ENCODE peak calls at places on chromosomes 2 and 18, in four cellular contexts. One of them, this sample, is unnamed.
A peak's percentile ranks its signal among the peaks of the same experiment; 100 is the strongest.

GRCh38 chr2:71666094-71666474 is 212.7 kb downstream of the DYSF start:
- DNase-seq in HCT116: no peak
- DNase-seq in brain microvascular endothelial cell: no peak
- DNase-seq in uterus: no peak
- DNase-seq in this sample: no peak

GRCh38 chr2:162465430-162465829 is 121.5 kb downstream of the GCA start:
- DNase-seq in HCT116: no peak
- DNase-seq in brain microvascular endothelial cell: no peak
- DNase-seq in uterus: no peak
- DNase-seq in this sample: no peak

GRCh38 chr2:151638188-151638933 is 95.9 kb downstream of the NEB start:
- DNase-seq in HCT116: no peak
- DNase-seq in brain microvascular endothelial cell: no peak
- DNase-seq in uterus: no peak
- DNase-seq in this sample: no peak

GRCh38 chr2:46229134-46230063 is 67.8 kb upstream of the EPAS1 start:
- DNase-seq in HCT116: no peak
- DNase-seq in brain microvascular endothelial cell: peak; percentile 41
- DNase-seq in uterus: no peak
- DNase-seq in this sample: no peak

GRCh38 chr2:194346189-194346588 is 1310.8 kb upstream of the SLC39A10 start:
- DNase-seq in HCT116: no peak
- DNase-seq in brain microvascular endothelial cell: no peak
- DNase-seq in uterus: no peak
- DNase-seq in this sample: no peak

GRCh38 chr2:64652231-64653173 is 1.2 kb downstream of the SERTAD2 start:
- DNase-seq in HCT116: no peak
- DNase-seq in brain microvascular endothelial cell: no peak
- DNase-seq in uterus: peak; percentile 44
- DNase-seq in this sample: no peak

GRCh38 chr18:3903341-3903740 is 453.4 kb downstream of the TGIF1 start:
- DNase-seq in HCT116: no peak
- DNase-seq in brain microvascular endothelial cell: peak; percentile 76
- DNase-seq in uterus: no peak
- DNase-seq in this sample: no peak

GRCh38 chr2:18455256-18455862 is 105.1 kb downstream of the RDH14 start:
- DNase-seq in HCT116: no peak
- DNase-seq in brain microvascular endothelial cell: peak; percentile 47
- DNase-seq in uterus: no peak
- DNase-seq in this sample: no peak

GRCh38 chr2:221166283-221166682 is 405.8 kb downstream of the EPHA4 start:
- DNase-seq in HCT116: no peak
- DNase-seq in brain microvascular endothelial cell: no peak
- DNase-seq in uterus: no peak
- DNase-seq in this sample: no peak

GRCh38 chr2:20203521-20204225 is 21.3 kb downstream of the SDC1 start:
- DNase-seq in HCT116: no peak
- DNase-seq in brain microvascular endothelial cell: no peak
- DNase-seq in uterus: no peak
- DNase-seq in this sample: no peak

GRCh38 chr2:178292586-178292985 is 98.3 kb downstream of the OSBPL6 start:
- DNase-seq in HCT116: no peak
- DNase-seq in brain microvascular endothelial cell: no peak
- DNase-seq in uterus: no peak
- DNase-seq in this sample: no peak

GRCh38 chr2:108423067-108423466 is 25.9 kb upstream of the GCC2 start:
- DNase-seq in HCT116: no peak
- DNase-seq in brain microvascular endothelial cell: no peak
- DNase-seq in uterus: no peak
- DNase-seq in this sample: no peak

GRCh38 chr2:179711375-179711774 is 150.0 kb downstream of the ZNF385B start:
- DNase-seq in HCT116: no peak
- DNase-seq in brain microvascular endothelial cell: no peak
- DNase-seq in uterus: no peak
- DNase-seq in this sample: no peak

GRCh38 chr2:199861116-199861774 is 10.3 kb upstream of the FTCDNL1 start:
- DNase-seq in HCT116: peak; percentile 19
- DNase-seq in brain microvascular endothelial cell: no peak
- DNase-seq in uterus: no peak
- DNase-seq in this sample: no peak

GRCh38 chr2:66587216-66587615 is 152.3 kb downstream of the MEIS1 start:
- DNase-seq in HCT116: no peak
- DNase-seq in brain microvascular endothelial cell: no peak
- DNase-seq in uterus: no peak
- DNase-seq in this sample: no peak

GRCh38 chr2:26693287-26693849 is 846 bp downstream of the KCNK3 start:
- DNase-seq in HCT116: no peak
- DNase-seq in brain microvascular endothelial cell: no peak
- DNase-seq in uterus: peak; percentile 20
- DNase-seq in this sample: peak; percentile 20

GRCh38 chr2:218260742-218261423 is at the start of gene GPBAR1:
- DNase-seq in HCT116: no peak
- DNase-seq in brain microvascular endothelial cell: no peak
- DNase-seq in uterus: peak; percentile 30
- DNase-seq in this sample: no peak

GRCh38 chr2:218569038-218569431 is 396 bp downstream of the CNOT9 start:
- DNase-seq in HCT116: peak; percentile 23
- DNase-seq in brain microvascular endothelial cell: peak; percentile 63
- DNase-seq in uterus: peak; percentile 40
- DNase-seq in this sample: no peak

GRCh38 chr2:74216642-74217041 is 18.2 kb downstream of the MTHFD2 start:
- DNase-seq in HCT116: no peak
- DNase-seq in brain microvascular endothelial cell: no peak
- DNase-seq in uterus: no peak
- DNase-seq in this sample: no peak

GRCh38 chr18:76941284-76941683 is 118.9 kb downstream of the ZNF236 start:
- DNase-seq in HCT116: no peak
- DNase-seq in brain microvascular endothelial cell: no peak
- DNase-seq in uterus: no peak
- DNase-seq in this sample: no peak

GRCh38 chr18:53798516-53798915 is 426.0 kb downstream of the MBD2 start:
- DNase-seq in HCT116: no peak
- DNase-seq in brain microvascular endothelial cell: no peak
- DNase-seq in uterus: no peak
- DNase-seq in this sample: no peak

GRCh38 chr2:13650586-13651180 is 933.9 kb downstream of the TRIB2 start:
- DNase-seq in HCT116: no peak
- DNase-seq in brain microvascular endothelial cell: no peak
- DNase-seq in uterus: no peak
- DNase-seq in this sample: no peak

GRCh38 chr2:211328126-211328525 is 771.7 kb downstream of the CPS1 start:
- DNase-seq in HCT116: no peak
- DNase-seq in brain microvascular endothelial cell: no peak
- DNase-seq in uterus: no peak
- DNase-seq in this sample: no peak

GRCh38 chr18:78896111-78896510 is 83.5 kb upstream of the SALL3 start:
- DNase-seq in HCT116: no peak
- DNase-seq in brain microvascular endothelial cell: no peak
- DNase-seq in uterus: no peak
- DNase-seq in this sample: no peak

GRCh38 chr2:70519453-70519852 is 34.2 kb downstream of the TGFA start:
- DNase-seq in HCT116: no peak
- DNase-seq in brain microvascular endothelial cell: no peak
- DNase-seq in uterus: no peak
- DNase-seq in this sample: no peak

GRCh38 chr2:196314780-196315179 is 143.4 kb upstream of the STK17B start:
- DNase-seq in HCT116: no peak
- DNase-seq in brain microvascular endothelial cell: peak; percentile 63
- DNase-seq in uterus: no peak
- DNase-seq in this sample: no peak

GRCh38 chr18:7388752-7389151 is 157.9 kb downstream of the LRRC30 start:
- DNase-seq in HCT116: no peak
- DNase-seq in brain microvascular endothelial cell: no peak
- DNase-seq in uterus: no peak
- DNase-seq in this sample: no peak

GRCh38 chr2:241844831-241845578 is 13.7 kb downstream of the PDCD1 start:
- DNase-seq in HCT116: no peak
- DNase-seq in brain microvascular endothelial cell: no peak
- DNase-seq in uterus: peak; percentile 17
- DNase-seq in this sample: no peak

GRCh38 chr2:241842067-241842415 is 16.7 kb downstream of the PDCD1 start:
- DNase-seq in HCT116: no peak
- DNase-seq in brain microvascular endothelial cell: no peak
- DNase-seq in uterus: no peak
- DNase-seq in this sample: no peak

GRCh38 chr2:241842620-241843211 is 16.0 kb downstream of the PDCD1 start:
- DNase-seq in HCT116: no peak
- DNase-seq in brain microvascular endothelial cell: no peak
- DNase-seq in uterus: peak; percentile 32
- DNase-seq in this sample: peak; percentile 22

GRCh38 chr2:241843321-241844065 is 15.2 kb downstream of the PDCD1 start:
- DNase-seq in HCT116: no peak
- DNase-seq in brain microvascular endothelial cell: no peak
- DNase-seq in uterus: peak; percentile 28
- DNase-seq in this sample: no peak

GRCh38 chr2:241844066-241844728 is 14.5 kb downstream of the PDCD1 start:
- DNase-seq in HCT116: peak; percentile 32
- DNase-seq in brain microvascular endothelial cell: no peak
- DNase-seq in uterus: peak; percentile 78
- DNase-seq in this sample: peak; percentile 61
- H3K4me3 ChIP-seq in HCT116: peak overlapping the region; percentile 43
- H3K4me3 ChIP-seq in brain microvascular endothelial cell: peak overlapping the region; percentile 34
- H3K4me3 ChIP-seq in uterus: no peak overlapping the region
- H3K4me3 ChIP-seq in this sample: peak overlapping the region; percentile 50

DNA sequence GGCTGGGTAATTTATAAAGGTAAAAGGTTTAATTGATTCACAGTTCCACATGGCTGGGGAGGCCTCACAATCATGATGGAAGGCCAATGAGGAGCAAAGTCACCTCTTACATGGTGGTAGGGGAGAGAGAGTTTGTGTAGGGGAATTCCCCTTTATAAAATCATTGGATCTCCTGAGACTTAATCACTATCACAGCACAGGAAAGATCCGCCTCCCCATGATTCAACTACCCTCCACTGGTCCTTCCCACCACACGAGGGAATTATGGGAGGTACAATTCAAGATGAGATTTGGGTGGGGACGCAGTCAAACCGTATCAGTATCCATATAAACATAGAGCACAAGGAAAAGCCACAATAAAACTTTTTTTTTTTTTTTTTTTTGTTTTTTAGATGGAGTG is 172.6 kb upstream of the PIEZO2 start:
- DNase-seq in HCT116: no peak
- DNase-seq in brain microvascular endothelial cell: peak; percentile 72
- DNase-seq in uterus: no peak
- DNase-seq in this sample: no peak
- H3K27ac ChIP-seq in HCT116: no peak overlapping the region
- H3K27ac ChIP-seq in brain microvascular endothelial cell: peak overlapping the region; percentile 87
- H3K27ac ChIP-seq in uterus: no peak overlapping the region
- H3K27ac ChIP-seq in this sample: no peak overlapping the region

GRCh38 chr2:203238711-203239526 is at the start of gene CYP20A1:
- DNase-seq in HCT116: peak; percentile 89
- DNase-seq in brain microvascular endothelial cell: peak; percentile 94
- DNase-seq in uterus: peak; percentile 98
- DNase-seq in this sample: peak; percentile 93

GRCh38 chr2:203242518-203242917 is 3.7 kb downstream of the CYP20A1 start:
- DNase-seq in HCT116: no peak
- DNase-seq in brain microvascular endothelial cell: no peak
- DNase-seq in uterus: no peak
- DNase-seq in this sample: no peak

GRCh38 chr2:203237501-203238238 is 1.1 kb upstream of the CYP20A1 start:
- DNase-seq in HCT116: no peak
- DNase-seq in brain microvascular endothelial cell: no peak
- DNase-seq in uterus: no peak
- DNase-seq in this sample: no peak

GRCh38 chr2:203238329-203238710 is 498 bp upstream of the CYP20A1 start:
- DNase-seq in HCT116: no peak
- DNase-seq in brain microvascular endothelial cell: no peak
- DNase-seq in uterus: no peak
- DNase-seq in this sample: no peak

DNA sequence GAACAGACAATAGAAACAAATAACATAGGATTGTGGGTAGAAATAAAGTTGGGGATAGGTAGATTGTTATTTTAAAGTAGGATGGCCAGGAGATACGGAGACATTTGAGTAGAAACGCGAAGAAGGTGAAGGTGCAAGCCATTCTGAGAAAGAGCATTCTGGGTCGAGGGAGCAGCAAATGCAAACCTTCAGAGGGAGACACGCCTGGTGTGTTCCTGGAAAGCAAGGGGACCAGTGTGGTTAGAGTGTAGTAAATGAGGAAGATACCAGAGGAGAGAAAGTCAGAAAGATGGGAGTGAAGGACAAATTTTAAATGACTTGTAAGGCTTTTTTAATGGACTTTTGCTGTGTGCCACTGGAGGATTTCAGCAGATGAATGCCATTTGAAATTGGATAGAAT is 1.7 kb downstream of the CYP20A1 start:
- DNase-seq in HCT116: no peak
- DNase-seq in brain microvascular endothelial cell: no peak
- DNase-seq in uterus: no peak
- DNase-seq in this sample: no peak
- H3K4me3 ChIP-seq in HCT116: peak overlapping the region; percentile 95
- H3K4me3 ChIP-seq in brain microvascular endothelial cell: peak overlapping the region; percentile 87
- H3K4me3 ChIP-seq in uterus: no peak overlapping the region
- H3K4me3 ChIP-seq in this sample: no peak overlapping the region

GRCh38 chr2:234885113-234885512 is 66.7 kb upstream of the SH3BP4 start:
- DNase-seq in HCT116: no peak
- DNase-seq in brain microvascular endothelial cell: no peak
- DNase-seq in uterus: no peak
- DNase-seq in this sample: no peak

GRCh38 chr2:234879671-234880455 is 72.0 kb upstream of the SH3BP4 start:
- DNase-seq in HCT116: peak; percentile 41
- DNase-seq in brain microvascular endothelial cell: peak; percentile 74
- DNase-seq in uterus: no peak
- DNase-seq in this sample: no peak

GRCh38 chr2:234884591-234884990 is 67.2 kb upstream of the SH3BP4 start:
- DNase-seq in HCT116: no peak
- DNase-seq in brain microvascular endothelial cell: no peak
- DNase-seq in uterus: no peak
- DNase-seq in this sample: no peak

GRCh38 chr2:234880551-234881211 is 71.1 kb upstream of the SH3BP4 start:
- DNase-seq in HCT116: peak; percentile 59
- DNase-seq in brain microvascular endothelial cell: peak; percentile 86
- DNase-seq in uterus: no peak
- DNase-seq in this sample: no peak

DNA sequence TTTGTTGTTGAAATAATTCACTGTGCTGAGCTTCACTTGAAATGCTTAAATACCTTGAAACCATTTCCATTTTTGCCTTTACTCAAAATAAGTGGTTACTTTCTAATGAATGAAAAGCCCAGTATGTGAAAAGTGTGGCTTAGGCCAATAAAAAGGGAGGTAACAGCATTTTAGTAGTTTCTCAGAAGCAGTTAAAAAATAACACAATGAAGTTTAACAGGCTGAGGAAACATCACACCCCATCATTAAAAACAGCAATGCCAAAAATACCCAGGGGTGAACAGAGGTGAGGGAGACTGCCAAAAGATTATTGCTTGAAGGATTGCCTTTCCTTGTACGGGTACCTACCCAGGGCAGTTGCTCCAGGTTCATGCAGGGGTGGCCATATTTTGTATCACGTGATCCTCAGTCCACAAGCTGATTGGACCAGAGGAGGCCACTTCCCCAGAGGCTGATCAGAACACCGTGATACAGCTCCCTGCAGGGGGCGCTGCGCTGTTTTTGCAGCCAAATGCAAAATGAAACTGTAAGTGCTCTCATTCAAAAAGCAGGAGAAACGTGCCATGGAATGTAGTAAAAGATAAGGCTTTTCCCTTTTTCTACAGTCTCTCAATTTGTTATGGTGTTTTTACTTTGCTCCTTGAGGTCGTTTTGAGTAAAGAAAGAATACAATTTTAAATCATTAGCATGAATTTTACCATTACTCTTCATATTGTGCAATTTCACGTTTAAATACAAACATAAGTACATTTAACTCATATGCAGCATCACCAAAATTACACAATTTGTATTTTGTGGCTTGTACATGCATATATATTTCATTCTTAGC is 70.2 kb upstream of the SH3BP4 start:
- DNase-seq in HCT116: peak; percentile 94
- DNase-seq in brain microvascular endothelial cell: peak; percentile 91
- DNase-seq in uterus: peak; percentile 87
- DNase-seq in this sample: peak; percentile 86
- H3K27ac ChIP-seq in HCT116: peak overlapping the region; percentile 63
- H3K27ac ChIP-seq in brain microvascular endothelial cell: peak overlapping the region; percentile 85
- H3K27ac ChIP-seq in uterus: peak overlapping the region; percentile 42
- H3K27ac ChIP-seq in this sample: peak overlapping the region; percentile 37